ENCODE peak calls at places on chromosomes 16 and 17, in nine cellular contexts. M is WTC11, F is Calu3, V is body of pancreas, C is HL-60, T is suprapubic skin, D is GM23338, B is GM13976, X is left ventricle myocardium inferior. Z is an unnamed sample.

GRCh38 chr17:951388-952132 is 28.0 kb downstream of the NXN start:
- DNase-seq in M (peak), F (peak), V (peak), C (peak), T (no peak), D (peak), B (no peak), X (no peak), Z (peak)

GRCh38 chr16:16095646-16096045 is 127.6 kb downstream of the ABCC6 start:
- DNase-seq in M (no peak), F (no peak), V (no peak), C (no peak), T (no peak), D (no peak), B (no peak), X (no peak), Z (peak)

GRCh38 chr17:57726213-57726612 is 18.9 kb downstream of the CCDC182 start:
- DNase-seq in M (no peak), F (no peak), V (no peak), C (no peak), T (no peak), D (no peak), B (no peak), X (no peak), Z (no peak)

GRCh38 chr17:40313660-40314556 is 4.9 kb downstream of the RARA start:
- DNase-seq in M (peak), F (no peak), V (no peak), C (no peak), T (peak), D (no peak), B (no peak), X (no peak), Z (no peak)

GRCh38 chr16:69324013-69324531 is 6.3 kb downstream of the PDF start:
- DNase-seq in M (no peak), F (no peak), V (peak), C (no peak), T (no peak), D (no peak), B (no peak), X (peak), Z (no peak)

GRCh38 chr17:4304417-4305027 is 40.7 kb upstream of the ANKFY1 start:
- DNase-seq in M (peak), F (peak), V (peak), C (peak), T (no peak), D (peak), B (peak), X (no peak), Z (peak)

GRCh38 chr16:88077328-88078108 is 126.3 kb downstream of the BANP start:
- DNase-seq in M (no peak), F (no peak), V (no peak), C (no peak), T (no peak), D (no peak), B (no peak), X (peak), Z (no peak)

GRCh38 chr17:35167666-35168065 is 20.0 kb downstream of the UNC45B start:
- DNase-seq in M (no peak), F (no peak), V (no peak), C (no peak), T (no peak), D (no peak), B (no peak), X (no peak), Z (peak)

GRCh38 chr17:38572665-38573365 is 32.9 kb downstream of the SRCIN1 start:
- DNase-seq in M (peak), F (peak), V (no peak), C (no peak), T (no peak), D (peak), B (peak), X (no peak), Z (no peak)

GRCh38 chr17:68707032-68707431 is 105.9 kb upstream of the FAM20A start:
- DNase-seq in M (no peak), F (no peak), V (no peak), C (no peak), T (no peak), D (peak), B (no peak), X (no peak), Z (peak)

GRCh38 chr16:73743665-73744496 is 552.7 kb upstream of the PSMD7 start:
- DNase-seq in M (peak), F (no peak), V (no peak), C (no peak), T (no peak), D (peak), B (no peak), X (no peak), Z (peak)
- TF ChIP-seq CTCF in M (peak), F (no peak), V (no peak), C (no peak), T (no peak), D (peak), B (no peak), X (peak), Z (no peak)

DNA sequence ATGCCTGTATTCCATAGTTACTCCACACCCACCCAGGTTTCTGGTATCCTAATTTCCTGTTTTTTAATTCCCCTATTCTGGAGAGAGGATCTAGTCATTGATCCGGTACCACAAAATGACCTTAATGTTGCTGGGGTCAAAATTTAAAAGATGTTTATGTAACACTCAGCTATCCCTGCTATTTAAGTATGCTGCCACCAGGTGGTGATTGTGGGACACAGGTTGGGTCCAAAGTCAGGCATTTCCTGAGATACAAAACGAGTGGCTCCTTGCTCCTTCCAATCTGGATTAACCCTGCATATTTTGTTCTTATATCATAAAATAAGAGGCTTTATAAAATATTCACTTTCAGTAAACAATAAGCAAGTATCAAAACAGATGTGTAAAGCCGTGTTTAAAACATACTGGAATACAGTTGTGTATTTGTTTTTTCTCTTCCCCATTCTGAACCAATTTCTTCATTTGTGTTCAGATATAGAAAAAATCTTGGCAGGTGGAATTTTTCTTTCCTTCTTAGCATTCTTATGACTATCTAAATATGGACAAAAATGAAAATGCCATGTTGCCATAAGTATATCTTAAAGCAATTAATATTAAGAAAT is 16.3 kb downstream of the HS3ST4 start:
- DNase-seq in M (peak), F (peak), V (peak), C (peak), T (no peak), D (peak), B (peak), X (no peak), Z (peak)
- TF ChIP-seq CTCF in M (peak), F (no peak), V (peak), C (peak), T (no peak), D (peak), B (peak), X (no peak), Z (peak)

GRCh38 chr16:89863741-89864391 is 9.5 kb upstream of the TCF25 start:
- DNase-seq in M (no peak), F (no peak), V (no peak), C (no peak), T (no peak), D (no peak), B (peak), X (peak), Z (peak)
- TF ChIP-seq CTCF in M (no peak), F (no peak), V (no peak), C (no peak), T (no peak), D (no peak), B (no peak), X (no peak), Z (no peak)

DNA sequence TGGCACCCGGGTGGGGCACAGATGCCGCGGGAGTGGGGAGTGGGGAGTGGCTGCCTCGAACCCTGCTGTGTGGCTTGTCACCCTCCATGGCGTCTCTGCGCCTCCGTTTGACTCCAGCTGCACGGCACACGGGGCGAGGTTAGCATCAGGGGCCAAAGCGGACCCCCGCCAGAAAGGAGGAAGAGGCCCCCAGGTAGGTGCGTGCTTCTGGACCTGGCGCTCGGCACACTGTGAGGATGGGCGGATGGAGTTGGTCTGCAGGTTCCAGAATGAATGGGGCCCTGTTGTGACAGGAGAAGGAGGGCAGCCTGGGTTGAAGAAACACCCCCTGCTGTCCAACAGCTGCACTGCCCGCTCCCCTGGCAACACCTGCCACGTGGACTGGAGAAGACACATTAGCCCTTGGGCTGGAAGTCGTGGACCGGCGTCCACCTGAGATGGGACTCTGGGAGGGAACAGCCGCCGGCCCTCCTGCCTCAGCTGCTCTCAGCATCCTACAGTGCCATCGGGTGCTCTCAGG is 9.4 kb upstream of the FASN start:
- DNase-seq in M (no peak), F (no peak), V (no peak), C (no peak), T (no peak), D (peak), B (no peak), X (peak), Z (no peak)
- TF ChIP-seq CTCF in M (no peak), F (peak), V (no peak), C (peak), T (peak), D (peak), B (peak), X (peak), Z (no peak)

GRCh38 chr17:72388765-72389473 is 268.1 kb downstream of the SOX9 start:
- DNase-seq in M (no peak), F (peak), V (no peak), C (no peak), T (no peak), D (no peak), B (no peak), X (no peak), Z (peak)
- TF ChIP-seq CTCF in M (no peak), F (peak), V (no peak), C (no peak), T (no peak), D (peak), B (no peak), X (no peak), Z (peak)

GRCh38 chr16:2152695-2153506 is 2.7 kb upstream of the TRAF7 start:
- DNase-seq in M (no peak), F (peak), V (peak), C (no peak), T (peak), D (peak), B (no peak), X (no peak), Z (peak)
- TF ChIP-seq CTCF in M (no peak), F (no peak), V (no peak), C (no peak), T (no peak), D (peak), B (peak), X (no peak), Z (no peak)

GRCh38 chr17:50184057-50184456 is 17.4 kb downstream of the COL1A1 start:
- DNase-seq in M (no peak), F (no peak), V (no peak), C (no peak), T (no peak), D (peak), B (no peak), X (no peak), Z (no peak)
- TF ChIP-seq CTCF in M (no peak), F (peak), V (no peak), C (no peak), T (peak), D (no peak), B (no peak), X (no peak), Z (no peak)

Z was measured in MCF 10A.